ENCODE peak calls at places on chromosomes 11 and 22, in five cellular contexts. W is IMR-90, R is GM12878, G is K562, C is SK-N-SH. J is an unnamed sample.

GRCh38 chr11:73399159-73400090 is 23.2 kb downstream of the RELT start:
- DNase-seq in C (no peak), W (peak), G (no peak), R (no peak), J (no peak)

GRCh38 chr11:11089805-11090204 is 232.0 kb upstream of the ZBED5 start:
- DNase-seq in W (no peak), C (no peak), R (no peak), G (no peak), J (no peak)

GRCh38 chr22:24230911-24231656 is 13.8 kb downstream of the GGT5 start:
- DNase-seq in R (no peak), C (peak), G (peak), W (no peak), J (no peak)

GRCh38 chr11:30567148-30567547 is 19.0 kb downstream of the MPPED2 start:
- DNase-seq in R (no peak), C (no peak), G (no peak), W (no peak), J (no peak)

GRCh38 chr11:87368876-87369480 is 331.2 kb downstream of the TMEM135 start:
- DNase-seq in R (no peak), G (no peak), C (no peak), W (no peak), J (no peak)

GRCh38 chr11:133955945-133956421 is 785 bp downstream of the IGSF9B start:
- DNase-seq in G (no peak), C (peak), R (no peak), W (no peak), J (no peak)

GRCh38 chr11:12540913-12541587 is 133.2 kb upstream of the TEAD1 start:
- DNase-seq in C (no peak), G (no peak), W (peak), R (no peak), J (no peak)

GRCh38 chr11:126585388-126586302 is 230.2 kb downstream of the ST3GAL4 start:
- DNase-seq in C (peak), W (peak), R (no peak), G (no peak), J (no peak)

GRCh38 chr11:115674176-115674575 is 170.0 kb upstream of the CADM1 start:
- DNase-seq in W (peak), G (no peak), C (no peak), R (no peak), J (no peak)

GRCh38 chr11:115316682-115317081 is 187.5 kb downstream of the CADM1 start:
- DNase-seq in C (no peak), W (no peak), G (no peak), R (no peak), J (no peak)

GRCh38 chr22:46931414-46931813 is 169.0 kb downstream of the TBC1D22A start:
- DNase-seq in R (no peak), G (no peak), W (no peak), C (no peak), J (no peak)

GRCh38 chr22:49966716-49967332 is 6.3 kb downstream of the PIM3 start:
- DNase-seq in W (no peak), G (peak), R (no peak), C (peak), J (peak)

GRCh38 chr11:102111787-102112653 is 1.8 kb downstream of the YAP1 start:
- DNase-seq in G (no peak), C (no peak), R (no peak), W (peak), J (peak)

GRCh38 chr22:47006433-47006832 is 244.0 kb downstream of the TBC1D22A start:
- DNase-seq in R (no peak), W (no peak), G (no peak), C (no peak), J (no peak)

GRCh38 chr11:100612766-100613165 is 74.3 kb upstream of the ARHGAP42 start:
- DNase-seq in W (no peak), C (no peak), G (no peak), R (peak), J (no peak)

GRCh38 chr11:69539416-69540117 is 58.1 kb downstream of the LINC01488 start:
- DNase-seq in G (peak), W (no peak), R (no peak), C (no peak), J (no peak)

GRCh38 chr22:39317756-39318506 is 1.5 kb downstream of the RPL3 start:
- DNase-seq in G (no peak), R (no peak), W (peak), C (no peak), J (no peak)

GRCh38 chr11:17473071-17473744 is 3.4 kb downstream of the ABCC8 start:
- DNase-seq in R (no peak), C (peak), G (peak), W (peak), J (peak)

GRCh38 chr11:109859325-109859724 is 233.9 kb upstream of the ZC3H12C start:
- DNase-seq in C (no peak), W (peak), R (no peak), G (no peak), J (peak)

GRCh38 chr11:2590131-2590950 is 109.5 kb downstream of the KCNQ1OT1 start:
- DNase-seq in R (no peak), G (no peak), C (peak), W (no peak), J (no peak)

GRCh38 chr11:62201376-62201775 is 7.1 kb upstream of the SCGB2A1 start:
- DNase-seq in W (no peak), R (no peak), C (no peak), G (no peak), J (no peak)

GRCh38 chr22:20922141-20922751 is 5.0 kb downstream of the CRKL start:
- DNase-seq in W (no peak), R (no peak), C (no peak), G (no peak), J (no peak)

GRCh38 chr22:37898441-37899181 is 7.5 kb upstream of the MICALL1 start:
- DNase-seq in R (no peak), C (no peak), G (no peak), W (no peak), J (peak)

GRCh38 chr11:69848196-69848595 is 29.0 kb upstream of the FGF3 start:
- DNase-seq in R (no peak), W (peak), G (no peak), C (no peak), J (no peak)

GRCh38 chr11:86056262-86056911 is 12.5 kb downstream of the PICALM start:
- DNase-seq in W (no peak), C (no peak), R (no peak), G (no peak), J (no peak)

GRCh38 chr22:31945478-31945815 is 1.1 kb downstream of the YWHAH start:
- DNase-seq in C (no peak), W (no peak), G (no peak), R (no peak), J (no peak)

GRCh38 chr22:31948002-31948401 is 3.7 kb downstream of the YWHAH start:
- DNase-seq in C (no peak), R (no peak), G (no peak), W (no peak), J (no peak)

GRCh38 chr22:31944700-31945477 is 554 bp downstream of the YWHAH start:
- DNase-seq in R (no peak), W (no peak), C (peak), G (peak), J (no peak)

GRCh38 chr22:31945971-31946680 is 1.8 kb downstream of the YWHAH start:
- DNase-seq in C (no peak), W (peak), R (no peak), G (no peak), J (no peak)

GRCh38 chr22:31947296-31947695 is 3.0 kb downstream of the YWHAH start:
- DNase-seq in W (no peak), R (no peak), G (no peak), C (no peak), J (peak)
- H3K4me3 ChIP-seq in W (no peak), R (peak), G (peak), C (peak), J (no peak)

DNA sequence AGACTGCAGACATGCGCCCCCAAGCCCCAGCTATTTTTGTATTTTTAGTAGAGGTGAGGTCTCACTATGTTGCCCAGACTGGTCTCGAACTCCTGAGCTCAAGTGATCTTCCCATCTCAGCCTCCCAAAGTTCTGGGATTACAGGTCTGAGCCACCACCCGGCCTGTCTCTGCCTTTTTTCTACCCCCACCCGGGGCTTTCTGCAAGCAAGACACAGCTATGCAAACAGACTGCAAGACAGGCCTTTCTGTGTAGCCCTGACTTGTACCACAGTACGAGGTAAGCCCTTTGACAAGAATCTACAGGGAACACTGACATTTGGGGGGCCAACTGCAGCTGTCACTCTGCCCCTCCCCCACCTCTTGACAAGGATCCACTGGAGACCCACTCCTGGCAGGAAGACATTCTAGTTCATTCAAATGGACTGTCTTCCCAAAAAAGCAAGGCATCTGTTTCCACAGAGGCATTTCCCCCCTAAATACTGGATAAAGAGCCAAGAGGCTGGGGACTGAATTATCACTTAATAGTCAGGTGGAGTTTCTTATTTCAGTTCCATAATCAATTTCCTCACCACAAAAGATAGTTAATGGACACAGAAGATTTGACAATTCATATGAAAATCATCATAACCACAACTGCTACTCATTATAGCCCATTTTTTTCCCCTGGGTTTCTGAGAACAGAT is 118.2 kb downstream of the ABTB2 start:
- DNase-seq in R (no peak), G (no peak), C (no peak), W (no peak), J (no peak)
- TF ChIP-seq MXI1 in R (no peak), G (no peak), C (no peak), W (no peak), J (no peak)

GRCh38 chr11:68042219-68043028 is 3.6 kb downstream of the TCIRG1 start:
- DNase-seq in W (no peak), C (peak), R (no peak), G (no peak), J (no peak)
- H3K4me3 ChIP-seq in W (no peak), C (no peak), R (no peak), G (no peak), J (no peak)

GRCh38 chr11:119100960-119101349 is 698 bp downstream of the DPAGT1 start:
- DNase-seq in R (no peak), C (no peak), W (no peak), G (no peak), J (no peak)

GRCh38 chr11:119100246-119100959 is 1.2 kb downstream of the DPAGT1 start:
- DNase-seq in R (no peak), C (peak), G (no peak), W (peak), J (peak)

GRCh38 chr11:119101367-119101758 is 290 bp downstream of the DPAGT1 start:
- DNase-seq in W (no peak), R (no peak), G (peak), C (peak), J (peak)

GRCh38 chr11:119103793-119104192 is 2.1 kb upstream of the DPAGT1 start:
- DNase-seq in W (no peak), C (no peak), R (no peak), G (no peak), J (no peak)

GRCh38 chr11:119101759-119102423 is at the start of gene DPAGT1:
- DNase-seq in C (peak), G (peak), W (peak), R (peak), J (peak)
- TF ChIP-seq MXI1 in C (peak), G (peak), W (peak), R (peak), J (peak)